ENCODE peak calls at places on chromosomes 1 and 21, in ten cellular contexts. T is lung; G is AG08395; I is GM04504; Z is activated CD8-positive, alpha-beta memory T cell treated with anti-CD3 and anti-CD28 coated beads, Interleukin-2, amount 50 U/mL, for 48 hours; J is activated CD8-positive, alpha-beta T cell treated with anti-CD3 and anti-CD28 coated beads for 36 hours; K is H54; A is amniotic epithelial cell; H is NCI-H2029 treated with DMSO at 0.1 percent for 48 hours; N is KG1. R is an unnamed sample.

GRCh38 chr1:54273092-54273836 is 73.3 kb downstream of the MRPL37 start:
- DNase-seq in N (no peak), K (peak; percentile 91), A (peak; percentile 96), H (no peak), Z (no peak), J (no peak), I (peak; percentile 85), G (peak; percentile 94), T (peak; percentile 41), R (no peak)

GRCh38 chr1:34684246-34684645 is 70.6 kb upstream of the GJB5 start:
- DNase-seq in I (no peak), N (peak; percentile 61), A (no peak), G (no peak), Z (no peak), H (no peak), J (peak; percentile 79), K (no peak), T (no peak), R (no peak)

GRCh38 chr21:40844935-40845334 is 2.0 kb downstream of the DSCAM start:
- DNase-seq in Z (no peak), A (no peak), J (no peak), H (no peak), T (no peak), I (no peak), K (no peak), N (no peak), G (no peak), R (no peak)

GRCh38 chr1:4915159-4915558 is 260.8 kb downstream of the AJAP1 start:
- DNase-seq in H (no peak), N (no peak), I (no peak), Z (no peak), T (no peak), A (no peak), K (no peak), J (no peak), G (no peak), R (no peak)

GRCh38 chr1:47797555-47797954 is 199.6 kb downstream of the TRABD2B start:
- DNase-seq in Z (no peak), N (no peak), H (peak; percentile 35), T (no peak), K (no peak), G (no peak), A (peak; percentile 5), I (no peak), J (no peak), R (no peak)

GRCh38 chr1:224879404-224879803 is 50.1 kb upstream of the DNAH14 start:
- DNase-seq in Z (no peak), T (no peak), J (no peak), K (no peak), A (peak; percentile 84), N (no peak), I (peak; percentile 46), G (peak; percentile 57), H (no peak), R (no peak)

GRCh38 chr1:152960452-152961044 is 9.9 kb upstream of the SPRR4 start:
- DNase-seq in A (no peak), N (no peak), I (no peak), J (no peak), H (no peak), G (no peak), T (no peak), Z (no peak), K (no peak), R (no peak)

GRCh38 chr1:87436534-87436933 is 107.9 kb downstream of the LMO4 start:
- DNase-seq in T (no peak), H (no peak), J (no peak), Z (no peak), G (no peak), A (peak; percentile 7), I (no peak), N (no peak), K (no peak), R (no peak)

GRCh38 chr1:152018537-152018936 is 18.3 kb downstream of the S100A11 start:
- DNase-seq in N (no peak), H (no peak), J (peak; percentile 65), I (no peak), K (no peak), G (no peak), A (no peak), Z (no peak), T (no peak), R (no peak)

GRCh38 chr1:243596441-243597183 is 253.4 kb downstream of the AKT3 start:
- DNase-seq in J (peak; percentile 64), I (peak; percentile 77), A (peak; percentile 98), T (no peak), G (peak; percentile 70), H (no peak), K (peak; percentile 16), Z (no peak), N (peak; percentile 6), R (peak; percentile 36)

GRCh38 chr21:26845066-26845749 is at the start of gene ADAMTS1:
- DNase-seq in N (no peak), I (peak; percentile 86), H (no peak), J (peak; percentile 26), K (peak; percentile 53), G (peak; percentile 91), A (peak; percentile 85), Z (peak; percentile 63), T (peak; percentile 86), R (no peak)

GRCh38 chr1:157286096-157286495 is 147.9 kb upstream of the ETV3 start:
- DNase-seq in T (no peak), A (no peak), I (no peak), G (no peak), K (no peak), N (no peak), H (no peak), J (no peak), Z (no peak), R (no peak)

GRCh38 chr1:225280563-225280962 is 147.3 kb downstream of the LBR start:
- DNase-seq in I (no peak), J (no peak), H (no peak), G (no peak), K (no peak), Z (no peak), N (no peak), A (peak; percentile 3), T (no peak), R (no peak)

GRCh38 chr1:235156265-235156664 is 4.8 kb downstream of the RBM34 start:
- DNase-seq in A (no peak), I (no peak), T (no peak), N (no peak), H (no peak), K (no peak), G (no peak), J (no peak), Z (no peak), R (no peak)

GRCh38 chr1:1132042-1132927 is 16.4 kb upstream of the C1orf159 start:
- DNase-seq in A (no peak), H (no peak), J (no peak), I (no peak), Z (no peak), N (no peak), G (no peak), T (no peak), K (no peak), R (no peak)

GRCh38 chr21:42865361-42866160 is 13.8 kb downstream of the WDR4 start:
- DNase-seq in J (no peak), G (peak; percentile 52), T (peak; percentile 80), I (no peak), Z (no peak), N (no peak), K (no peak), A (no peak), H (no peak), R (no peak)

GRCh38 chr21:23876925-23877558 is 1730.2 kb downstream of the MRPL39 start:
- DNase-seq in A (no peak), N (no peak), Z (no peak), K (no peak), G (no peak), I (no peak), H (no peak), J (no peak), T (no peak), R (no peak)

GRCh38 chr21:31366825-31367224 is 22.8 kb upstream of the TIAM1 start:
- DNase-seq in N (no peak), G (no peak), T (no peak), K (peak; percentile 65), Z (no peak), H (peak; percentile 8), I (no peak), A (peak; percentile 90), J (no peak), R (no peak)

GRCh38 chr1:22373252-22373651 is 78.4 kb upstream of the ZBTB40 start:
- DNase-seq in G (no peak), Z (no peak), K (no peak), T (no peak), J (no peak), H (no peak), I (no peak), A (no peak), N (no peak), R (no peak)

GRCh38 chr1:160127865-160128523 is 12.4 kb downstream of the ATP1A2 start:
- DNase-seq in G (peak; percentile 88), H (no peak), J (no peak), T (no peak), N (no peak), K (peak; percentile 71), I (peak; percentile 34), A (peak; percentile 24), Z (no peak), R (no peak)

GRCh38 chr1:15196069-15196468 is 42.5 kb downstream of the TMEM51 start:
- DNase-seq in Z (no peak), G (no peak), N (no peak), K (no peak), H (no peak), T (no peak), A (no peak), J (no peak), I (no peak), R (no peak)

GRCh38 chr1:151915066-151915686 is 5.9 kb upstream of the THEM4 start:
- DNase-seq in H (no peak), G (no peak), T (no peak), N (no peak), J (no peak), A (no peak), K (no peak), I (no peak), Z (no peak), R (no peak)

GRCh38 chr1:180953291-180953747 is 40.6 kb downstream of the KIAA1614 start:
- DNase-seq in K (no peak), J (peak; percentile 19), H (peak; percentile 37), G (no peak), N (no peak), Z (no peak), T (no peak), A (no peak), I (no peak), R (no peak)

GRCh38 chr1:6614953-6615785 is 1.6 kb downstream of the PHF13 start:
- DNase-seq in I (no peak), A (no peak), T (no peak), H (no peak), J (no peak), K (no peak), G (no peak), N (no peak), Z (no peak), R (peak; percentile 26)

GRCh38 chr1:109876617-109877319 is 33.9 kb upstream of the CSF1 start:
- DNase-seq in N (no peak), Z (no peak), T (no peak), A (peak; percentile 85), H (no peak), I (peak; percentile 65), J (no peak), G (peak; percentile 57), K (no peak), R (no peak)

GRCh38 chr1:71089536-71090270 is 8.9 kb upstream of the ZRANB2 start:
- DNase-seq in A (peak; percentile 73), H (no peak), K (no peak), I (peak; percentile 52), T (no peak), J (no peak), G (peak; percentile 70), Z (no peak), N (no peak), R (no peak)

GRCh38 chr1:109751531-109752260 is 10.9 kb upstream of the GSTM3 start:
- DNase-seq in J (no peak), H (no peak), A (no peak), T (no peak), N (no peak), G (no peak), K (no peak), I (no peak), Z (no peak), R (no peak)

GRCh38 chr1:43439121-43439581 is 14.6 kb downstream of the HYI start:
- DNase-seq in A (no peak), I (no peak), N (no peak), Z (no peak), K (no peak), H (no peak), T (no peak), G (no peak), J (no peak), R (no peak)